ENCODE peak calls at places on chromosomes 16 and 17, in five cellular contexts. One of them, this sample, is unnamed.

GRCh38 chr17:17446666-17447155 is 30.1 kb upstream of the MED9 start:
- DNase-seq in stimulated activated effector memory CD8-positive, alpha-beta T cell treated with anti-CD3 and anti-CD28 coated beads, Interleukin-12 subunit alpha, Interleukin-12 subunit beta, amount 100 ng/mL, for 72 hours: no peak
- DNase-seq in activated naive CD8-positive, alpha-beta T cell treated with anti-CD3 and anti-CD28 coated beads for 36 hours: no peak
- DNase-seq in foreskin keratinocyte: no peak
- DNase-seq in HEK293T: no peak
- DNase-seq in this sample: no peak

GRCh38 chr16:67150833-67151396 is at the start of gene B3GNT9:
- DNase-seq in stimulated activated effector memory CD8-positive, alpha-beta T cell treated with anti-CD3 and anti-CD28 coated beads, Interleukin-12 subunit alpha, Interleukin-12 subunit beta, amount 100 ng/mL, for 72 hours: no peak
- DNase-seq in activated naive CD8-positive, alpha-beta T cell treated with anti-CD3 and anti-CD28 coated beads for 36 hours: no peak
- DNase-seq in foreskin keratinocyte: no peak
- DNase-seq in HEK293T: no peak
- DNase-seq in this sample: peak

GRCh38 chr17:42744283-42744805 is 496 bp downstream of the EZH1 start:
- DNase-seq in stimulated activated effector memory CD8-positive, alpha-beta T cell treated with anti-CD3 and anti-CD28 coated beads, Interleukin-12 subunit alpha, Interleukin-12 subunit beta, amount 100 ng/mL, for 72 hours: no peak
- DNase-seq in activated naive CD8-positive, alpha-beta T cell treated with anti-CD3 and anti-CD28 coated beads for 36 hours: peak
- DNase-seq in foreskin keratinocyte: peak
- DNase-seq in HEK293T: peak
- DNase-seq in this sample: peak

GRCh38 chr17:49670641-49671040 is 7.3 kb downstream of the SPOP start:
- DNase-seq in stimulated activated effector memory CD8-positive, alpha-beta T cell treated with anti-CD3 and anti-CD28 coated beads, Interleukin-12 subunit alpha, Interleukin-12 subunit beta, amount 100 ng/mL, for 72 hours: no peak
- DNase-seq in activated naive CD8-positive, alpha-beta T cell treated with anti-CD3 and anti-CD28 coated beads for 36 hours: no peak
- DNase-seq in foreskin keratinocyte: no peak
- DNase-seq in HEK293T: no peak
- DNase-seq in this sample: no peak

GRCh38 chr16:68272501-68273209 is 8.3 kb downstream of the SLC7A6 start:
- DNase-seq in stimulated activated effector memory CD8-positive, alpha-beta T cell treated with anti-CD3 and anti-CD28 coated beads, Interleukin-12 subunit alpha, Interleukin-12 subunit beta, amount 100 ng/mL, for 72 hours: no peak
- DNase-seq in activated naive CD8-positive, alpha-beta T cell treated with anti-CD3 and anti-CD28 coated beads for 36 hours: no peak
- DNase-seq in foreskin keratinocyte: no peak
- DNase-seq in HEK293T: no peak
- DNase-seq in this sample: no peak

GRCh38 chr17:67042104-67042899 is 2.1 kb upstream of the CACNG1 start:
- DNase-seq in stimulated activated effector memory CD8-positive, alpha-beta T cell treated with anti-CD3 and anti-CD28 coated beads, Interleukin-12 subunit alpha, Interleukin-12 subunit beta, amount 100 ng/mL, for 72 hours: no peak
- DNase-seq in activated naive CD8-positive, alpha-beta T cell treated with anti-CD3 and anti-CD28 coated beads for 36 hours: no peak
- DNase-seq in foreskin keratinocyte: no peak
- DNase-seq in HEK293T: no peak
- DNase-seq in this sample: no peak

GRCh38 chr17:28811594-28812135 is 30.9 kb downstream of the FAM222B start:
- DNase-seq in stimulated activated effector memory CD8-positive, alpha-beta T cell treated with anti-CD3 and anti-CD28 coated beads, Interleukin-12 subunit alpha, Interleukin-12 subunit beta, amount 100 ng/mL, for 72 hours: no peak
- DNase-seq in activated naive CD8-positive, alpha-beta T cell treated with anti-CD3 and anti-CD28 coated beads for 36 hours: no peak
- DNase-seq in foreskin keratinocyte: peak
- DNase-seq in HEK293T: no peak
- DNase-seq in this sample: no peak

GRCh38 chr16:12758670-12759558 is 44.8 kb downstream of the CPPED1 start:
- DNase-seq in stimulated activated effector memory CD8-positive, alpha-beta T cell treated with anti-CD3 and anti-CD28 coated beads, Interleukin-12 subunit alpha, Interleukin-12 subunit beta, amount 100 ng/mL, for 72 hours: no peak
- DNase-seq in activated naive CD8-positive, alpha-beta T cell treated with anti-CD3 and anti-CD28 coated beads for 36 hours: no peak
- DNase-seq in foreskin keratinocyte: no peak
- DNase-seq in HEK293T: no peak
- DNase-seq in this sample: no peak

GRCh38 chr16:81937305-81938038 is 73.8 kb downstream of the SDR42E1 start:
- DNase-seq in stimulated activated effector memory CD8-positive, alpha-beta T cell treated with anti-CD3 and anti-CD28 coated beads, Interleukin-12 subunit alpha, Interleukin-12 subunit beta, amount 100 ng/mL, for 72 hours: no peak
- DNase-seq in activated naive CD8-positive, alpha-beta T cell treated with anti-CD3 and anti-CD28 coated beads for 36 hours: no peak
- DNase-seq in foreskin keratinocyte: peak
- DNase-seq in HEK293T: no peak
- DNase-seq in this sample: no peak

GRCh38 chr16:53156516-53156915 is 101.7 kb downstream of the CHD9 start:
- DNase-seq in stimulated activated effector memory CD8-positive, alpha-beta T cell treated with anti-CD3 and anti-CD28 coated beads, Interleukin-12 subunit alpha, Interleukin-12 subunit beta, amount 100 ng/mL, for 72 hours: no peak
- DNase-seq in activated naive CD8-positive, alpha-beta T cell treated with anti-CD3 and anti-CD28 coated beads for 36 hours: no peak
- DNase-seq in foreskin keratinocyte: no peak
- DNase-seq in HEK293T: no peak
- DNase-seq in this sample: no peak

GRCh38 chr16:66273644-66274334 is 92.7 kb upstream of the CDH5 start:
- DNase-seq in stimulated activated effector memory CD8-positive, alpha-beta T cell treated with anti-CD3 and anti-CD28 coated beads, Interleukin-12 subunit alpha, Interleukin-12 subunit beta, amount 100 ng/mL, for 72 hours: no peak
- DNase-seq in activated naive CD8-positive, alpha-beta T cell treated with anti-CD3 and anti-CD28 coated beads for 36 hours: no peak
- DNase-seq in foreskin keratinocyte: no peak
- DNase-seq in HEK293T: no peak
- DNase-seq in this sample: peak

GRCh38 chr16:73414636-73415035 is 366.7 kb upstream of the ZFHX3 start:
- DNase-seq in stimulated activated effector memory CD8-positive, alpha-beta T cell treated with anti-CD3 and anti-CD28 coated beads, Interleukin-12 subunit alpha, Interleukin-12 subunit beta, amount 100 ng/mL, for 72 hours: no peak
- DNase-seq in activated naive CD8-positive, alpha-beta T cell treated with anti-CD3 and anti-CD28 coated beads for 36 hours: no peak
- DNase-seq in foreskin keratinocyte: no peak
- DNase-seq in HEK293T: no peak
- DNase-seq in this sample: no peak

GRCh38 chr16:86479419-86479818 is 30.9 kb upstream of the FOXF1 start:
- DNase-seq in stimulated activated effector memory CD8-positive, alpha-beta T cell treated with anti-CD3 and anti-CD28 coated beads, Interleukin-12 subunit alpha, Interleukin-12 subunit beta, amount 100 ng/mL, for 72 hours: no peak
- DNase-seq in activated naive CD8-positive, alpha-beta T cell treated with anti-CD3 and anti-CD28 coated beads for 36 hours: no peak
- DNase-seq in foreskin keratinocyte: no peak
- DNase-seq in HEK293T: no peak
- DNase-seq in this sample: no peak

GRCh38 chr17:75524971-75525805 is at the start of gene LLGL2:
- DNase-seq in stimulated activated effector memory CD8-positive, alpha-beta T cell treated with anti-CD3 and anti-CD28 coated beads, Interleukin-12 subunit alpha, Interleukin-12 subunit beta, amount 100 ng/mL, for 72 hours: peak
- DNase-seq in activated naive CD8-positive, alpha-beta T cell treated with anti-CD3 and anti-CD28 coated beads for 36 hours: peak
- DNase-seq in foreskin keratinocyte: peak
- DNase-seq in HEK293T: peak
- DNase-seq in this sample: no peak

GRCh38 chr17:81143717-81144422 is 21.4 kb upstream of the PVALEF start:
- DNase-seq in stimulated activated effector memory CD8-positive, alpha-beta T cell treated with anti-CD3 and anti-CD28 coated beads, Interleukin-12 subunit alpha, Interleukin-12 subunit beta, amount 100 ng/mL, for 72 hours: no peak
- DNase-seq in activated naive CD8-positive, alpha-beta T cell treated with anti-CD3 and anti-CD28 coated beads for 36 hours: no peak
- DNase-seq in foreskin keratinocyte: no peak
- DNase-seq in HEK293T: no peak
- DNase-seq in this sample: no peak

GRCh38 chr16:15498427-15499175 is 64.2 kb downstream of the BMERB1 start:
- DNase-seq in stimulated activated effector memory CD8-positive, alpha-beta T cell treated with anti-CD3 and anti-CD28 coated beads, Interleukin-12 subunit alpha, Interleukin-12 subunit beta, amount 100 ng/mL, for 72 hours: no peak
- DNase-seq in activated naive CD8-positive, alpha-beta T cell treated with anti-CD3 and anti-CD28 coated beads for 36 hours: no peak
- DNase-seq in foreskin keratinocyte: no peak
- DNase-seq in HEK293T: no peak
- DNase-seq in this sample: peak

GRCh38 chr17:2068589-2069051 is 13.7 kb downstream of the HIC1 start:
- DNase-seq in stimulated activated effector memory CD8-positive, alpha-beta T cell treated with anti-CD3 and anti-CD28 coated beads, Interleukin-12 subunit alpha, Interleukin-12 subunit beta, amount 100 ng/mL, for 72 hours: no peak
- DNase-seq in activated naive CD8-positive, alpha-beta T cell treated with anti-CD3 and anti-CD28 coated beads for 36 hours: no peak
- DNase-seq in foreskin keratinocyte: no peak
- DNase-seq in HEK293T: no peak
- DNase-seq in this sample: peak

GRCh38 chr17:83024205-83024971 is 55.0 kb upstream of the METRNL start:
- DNase-seq in stimulated activated effector memory CD8-positive, alpha-beta T cell treated with anti-CD3 and anti-CD28 coated beads, Interleukin-12 subunit alpha, Interleukin-12 subunit beta, amount 100 ng/mL, for 72 hours: no peak
- DNase-seq in activated naive CD8-positive, alpha-beta T cell treated with anti-CD3 and anti-CD28 coated beads for 36 hours: peak
- DNase-seq in foreskin keratinocyte: no peak
- DNase-seq in HEK293T: no peak
- DNase-seq in this sample: no peak

This sample was measured in MG63.